ENCODE peak calls at places on chromosomes 16 and 17, in nine cellular contexts. J is fibroblast of lung; W is activated T-helper 1 cell treated with anti-CD3 and anti-CD28 coated beads, Interleukin-2, amount 50 U/mL, for 16 hours; D is colonic mucosa; C is aorta; B is iris pigment epithelial cell; H is occipital lobe; L is AG08395; U is SW480. Y is an unnamed sample.

GRCh38 chr17:80901319-80901718 is 90.3 kb upstream of the CHMP6 start:
- DNase-seq in H (no peak), C (no peak), W (no peak), J (peak), D (no peak), U (no peak), L (no peak), B (no peak), Y (no peak)

GRCh38 chr16:11201498-11202259 is 54.3 kb downstream of the SOCS1 start:
- DNase-seq in W (no peak), H (no peak), L (peak), J (peak), D (no peak), B (peak), U (peak), C (no peak), Y (peak)

GRCh38 chr16:29943846-29944669 is 17.8 kb upstream of the TMEM219 start:
- DNase-seq in L (peak), J (peak), H (no peak), C (peak), D (peak), U (peak), B (peak), W (no peak), Y (peak)

GRCh38 chr16:66224186-66224585 is 142.3 kb upstream of the CDH5 start:
- DNase-seq in J (no peak), H (no peak), D (no peak), C (no peak), U (no peak), B (no peak), L (no peak), W (no peak), Y (no peak)

GRCh38 chr16:80614908-80615696 is 74.3 kb downstream of the DYNLRB2 start:
- DNase-seq in U (peak), D (no peak), L (peak), B (peak), H (no peak), W (no peak), J (peak), C (no peak), Y (peak)

GRCh38 chr16:26070595-26071170 is 378.9 kb downstream of the HS3ST4 start:
- DNase-seq in J (no peak), D (no peak), L (no peak), W (no peak), C (no peak), B (no peak), H (no peak), U (no peak), Y (no peak)

GRCh38 chr16:76265434-76266045 is 11.7 kb upstream of the CNTNAP4 start:
- DNase-seq in D (peak), H (no peak), W (no peak), C (no peak), B (peak), L (no peak), J (peak), U (peak), Y (no peak)

GRCh38 chr16:24700549-24701392 is 28.7 kb upstream of the TNRC6A start:
- DNase-seq in C (peak), H (peak), D (peak), B (peak), J (peak), U (peak), W (no peak), L (peak), Y (peak)

GRCh38 chr16:29994613-29995329 is 646 bp downstream of the HIRIP3 start:
- DNase-seq in L (peak), D (peak), H (no peak), B (peak), W (no peak), J (peak), C (peak), U (no peak), Y (peak)

GRCh38 chr17:74963656-74964055 is 8.9 kb downstream of the HID1 start:
- DNase-seq in J (no peak), C (no peak), H (no peak), B (no peak), W (no peak), L (no peak), D (no peak), U (no peak), Y (no peak)

GRCh38 chr16:10447289-10447688 is 61.4 kb downstream of the ATF7IP2 start:
- DNase-seq in W (no peak), H (no peak), D (no peak), B (no peak), L (no peak), J (peak), C (no peak), U (no peak), Y (no peak)

GRCh38 chr17:40727447-40728231 is 24.1 kb upstream of the KRT24 start:
- DNase-seq in D (no peak), L (peak), B (peak), H (no peak), C (no peak), W (no peak), J (peak), U (no peak), Y (peak)

GRCh38 chr17:30243568-30243967 is 8.1 kb upstream of the SLC6A4 start:
- DNase-seq in D (no peak), L (no peak), J (no peak), U (no peak), H (no peak), C (no peak), B (no peak), W (no peak), Y (no peak)

GRCh38 chr17:59355695-59356323 is 24.4 kb downstream of the YPEL2 start:
- DNase-seq in C (no peak), H (peak), B (no peak), W (no peak), D (no peak), U (no peak), L (peak), J (no peak), Y (no peak)

GRCh38 chr17:61490540-61490975 is 38.3 kb downstream of the TBX4 start:
- DNase-seq in B (peak), C (no peak), D (no peak), J (peak), H (no peak), W (no peak), L (peak), U (no peak), Y (peak)

Y was measured in fibroblast of villous mesenchyme.